ENCODE peak calls at places on chromosomes 7 and 10, in four cellular contexts. T is GM12891, Q is GM12878, J is K562. E is an unnamed sample.

GRCh38 chr10:133614830-133615580 is 11.6 kb downstream of the FRG2B start:
- DNase-seq in T (no peak), Q (no peak), J (no peak), E (no peak)

GRCh38 chr10:74738985-74739567 is 87.3 kb upstream of the KAT6B start:
- DNase-seq in T (peak), Q (peak), J (no peak), E (no peak)

GRCh38 chr7:155850730-155851678 is 38.7 kb upstream of the SHH start:
- DNase-seq in T (no peak), Q (no peak), J (no peak), E (no peak)

GRCh38 chr7:80643336-80643925 is 5.0 kb downstream of the CD36 start:
- DNase-seq in T (no peak), Q (no peak), J (no peak), E (peak)

GRCh38 chr7:50276446-50276845 is 28.1 kb upstream of the IKZF1 start:
- DNase-seq in T (no peak), Q (no peak), J (no peak), E (no peak)

GRCh38 chr10:91700273-91700672 is 67.4 kb upstream of the PPP1R3C start:
- DNase-seq in T (no peak), Q (no peak), J (no peak), E (no peak)

GRCh38 chr10:43211030-43211429 is 55.8 kb downstream of the RASGEF1A start:
- DNase-seq in T (no peak), Q (no peak), J (peak), E (no peak)

GRCh38 chr7:13990319-13990983 is 985 bp upstream of the ETV1 start:
- DNase-seq in T (peak), Q (no peak), J (no peak), E (peak)

GRCh38 chr10:58576736-58577366 is 64.2 kb downstream of the BICC1 start:
- DNase-seq in T (no peak), Q (no peak), J (no peak), E (no peak)

GRCh38 chr10:95295031-95295755 is 4.4 kb upstream of the PDLIM1 start:
- DNase-seq in T (peak), Q (peak), J (peak), E (no peak)

GRCh38 chr7:96061844-96062243 is 260.1 kb downstream of the SLC25A13 start:
- DNase-seq in T (no peak), Q (no peak), J (no peak), E (no peak)

DNA sequence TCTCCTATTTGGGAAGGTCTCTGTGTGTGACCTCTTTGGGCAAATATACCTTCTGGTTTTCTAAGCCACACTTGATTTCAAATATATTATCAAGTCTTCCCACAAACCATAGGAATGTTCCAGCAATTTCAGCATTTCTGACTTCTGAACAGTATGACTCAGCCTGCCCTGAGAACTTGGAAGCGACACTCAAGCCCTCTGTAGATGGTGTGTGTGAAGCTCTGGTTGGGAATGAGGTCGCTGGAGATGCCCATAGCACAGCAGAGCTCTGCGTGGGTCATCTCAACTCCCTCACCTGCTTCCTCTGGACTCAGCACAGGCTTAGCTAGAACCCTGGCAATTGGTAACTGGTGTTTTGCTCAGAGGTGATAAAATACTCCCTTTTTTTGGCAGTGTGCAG is 87.3 kb upstream of the NRP1 start:
- DNase-seq in T (no peak), Q (no peak), J (no peak), E (no peak)
- TF ChIP-seq SPI1 in T (no peak), Q (no peak), J (no peak), E (no peak)

GRCh38 chr7:122311719-122312118 is 7.2 kb upstream of the FEZF1 start:
- DNase-seq in T (no peak), Q (no peak), J (no peak), E (no peak)

GRCh38 chr7:122316467-122317394 is 12.2 kb upstream of the FEZF1 start:
- DNase-seq in T (no peak), Q (no peak), J (no peak), E (no peak)

GRCh38 chr7:122312789-122313188 is 8.2 kb upstream of the FEZF1 start:
- DNase-seq in T (no peak), Q (no peak), J (no peak), E (no peak)

GRCh38 chr7:122314284-122314683 is 9.7 kb upstream of the FEZF1 start:
- DNase-seq in T (no peak), Q (no peak), J (no peak), E (no peak)

DNA sequence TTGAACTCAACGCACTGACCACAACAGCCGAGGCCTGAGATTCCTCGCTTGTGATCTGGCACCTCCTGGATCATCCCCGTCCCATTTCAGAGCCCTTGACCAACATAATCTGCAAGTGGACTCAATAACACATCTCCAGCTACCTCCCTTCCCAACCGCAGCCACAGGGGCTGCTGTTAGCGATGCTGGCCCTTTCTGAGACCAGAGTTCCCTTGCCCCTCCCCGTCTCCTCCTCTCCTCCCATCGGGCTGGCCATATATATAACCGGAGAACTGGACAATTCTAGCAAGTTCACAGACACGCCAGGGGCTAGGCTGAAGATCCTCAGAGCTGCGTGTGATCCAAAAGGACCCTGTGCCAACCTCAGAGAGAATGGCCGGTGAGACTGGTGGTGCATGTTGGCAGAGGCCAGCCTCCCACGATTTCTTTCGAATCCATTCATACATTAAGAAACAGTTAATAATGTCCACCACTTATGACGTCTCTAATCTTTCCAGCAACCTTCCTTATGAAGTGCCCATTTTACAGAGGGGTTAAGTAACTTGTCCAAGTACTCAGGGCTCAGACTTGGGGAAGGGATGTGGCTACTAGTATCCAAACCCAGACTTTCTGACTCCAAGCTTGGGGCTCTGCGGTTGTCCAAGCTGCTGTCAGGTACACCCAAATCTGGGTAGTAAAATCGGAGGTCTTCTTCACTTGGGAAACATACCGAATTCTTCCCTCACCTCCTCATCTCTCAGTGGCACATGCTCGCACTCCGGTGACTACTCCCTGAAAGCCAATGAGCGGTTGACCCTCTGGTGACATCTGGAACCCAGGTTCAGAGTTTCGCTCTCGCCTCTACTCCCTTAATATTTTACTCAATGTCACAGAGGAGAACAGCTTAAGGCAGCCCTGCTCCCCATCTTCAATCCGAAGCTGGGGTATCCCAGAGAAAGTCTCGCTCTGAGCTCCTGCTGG is 11.2 kb upstream of the FEZF1 start:
- DNase-seq in T (no peak), Q (no peak), J (no peak), E (no peak)
- TF ChIP-seq SPI1 in T (no peak), Q (no peak), J (no peak), E (no peak)

DNA sequence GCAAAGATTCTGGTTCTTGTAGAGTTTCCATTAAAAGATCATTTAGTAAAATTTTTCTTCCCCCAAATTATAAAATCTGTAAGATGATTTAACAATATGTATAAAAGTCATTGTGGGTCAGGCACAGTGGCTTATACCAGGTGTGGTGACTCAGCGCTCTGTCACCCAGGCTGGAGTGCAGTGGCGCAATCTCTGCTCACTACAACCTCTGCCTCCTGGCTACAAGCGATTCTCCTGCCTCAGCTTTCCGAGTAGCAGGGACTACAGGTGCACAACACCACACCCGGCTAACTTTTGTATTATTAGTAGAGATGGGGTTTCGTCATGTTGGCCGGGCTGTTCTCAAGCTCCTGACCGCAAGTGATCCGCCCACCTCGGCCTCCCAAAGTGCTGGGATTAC is 68.0 kb downstream of the SEPTIN14 start:
- DNase-seq in T (no peak), Q (no peak), J (no peak), E (no peak)
- TF ChIP-seq SPI1 in T (no peak), Q (no peak), J (no peak), E (no peak)

DNA sequence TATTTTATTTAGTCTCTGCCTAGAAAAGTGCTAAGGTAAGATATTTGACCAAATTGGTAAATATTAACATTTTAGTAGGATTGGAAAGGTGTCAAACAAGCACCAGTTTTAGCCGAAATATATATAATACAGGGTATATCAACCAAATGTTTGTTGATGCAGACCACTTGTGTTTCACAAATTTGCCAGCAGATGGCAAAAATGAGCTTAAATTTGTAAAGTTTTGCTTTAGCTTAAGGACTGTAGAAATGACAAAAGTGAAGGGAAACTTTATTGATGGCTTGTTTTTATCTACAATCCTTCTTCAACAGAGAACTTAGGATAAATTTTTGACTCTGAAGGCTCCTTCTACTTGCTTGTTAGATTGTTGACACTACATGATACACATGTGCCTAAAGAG is 4.8 kb upstream of the POLR1F start:
- DNase-seq in T (no peak), Q (peak), J (peak), E (peak)
- TF ChIP-seq SPI1 in T (no peak), Q (no peak), J (no peak), E (no peak)

DNA sequence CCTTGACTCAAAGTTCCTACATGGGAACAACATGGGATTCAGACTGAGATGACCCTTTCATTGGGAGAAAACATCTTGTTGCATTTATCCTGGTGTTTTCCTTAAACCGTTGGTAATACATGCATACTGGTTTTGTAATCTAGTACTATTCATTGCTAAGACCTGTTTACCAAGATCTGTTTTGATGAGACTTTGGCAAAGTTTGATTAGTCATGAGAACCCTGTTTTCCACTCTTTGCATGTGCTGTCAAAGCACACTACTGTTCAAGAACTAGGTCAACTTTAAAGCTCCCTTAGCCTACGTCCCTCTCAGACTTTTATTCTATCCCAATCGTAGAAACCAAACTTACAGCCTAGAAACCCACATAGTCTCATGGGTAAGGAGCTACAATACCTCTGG is 650.9 kb downstream of the GATA3 start:
- DNase-seq in T (no peak), Q (no peak), J (no peak), E (no peak)
- TF ChIP-seq SPI1 in T (no peak), Q (no peak), J (no peak), E (no peak)

GRCh38 chr7:129640400-129640799 is 28.9 kb downstream of the NRF1 start:
- DNase-seq in T (no peak), Q (no peak), J (no peak), E (no peak)

GRCh38 chr7:129634361-129635034 is 23.0 kb downstream of the NRF1 start:
- DNase-seq in T (no peak), Q (no peak), J (no peak), E (no peak)

GRCh38 chr7:129635300-129636029 is 23.9 kb downstream of the NRF1 start:
- DNase-seq in T (peak), Q (peak), J (peak), E (no peak)

DNA sequence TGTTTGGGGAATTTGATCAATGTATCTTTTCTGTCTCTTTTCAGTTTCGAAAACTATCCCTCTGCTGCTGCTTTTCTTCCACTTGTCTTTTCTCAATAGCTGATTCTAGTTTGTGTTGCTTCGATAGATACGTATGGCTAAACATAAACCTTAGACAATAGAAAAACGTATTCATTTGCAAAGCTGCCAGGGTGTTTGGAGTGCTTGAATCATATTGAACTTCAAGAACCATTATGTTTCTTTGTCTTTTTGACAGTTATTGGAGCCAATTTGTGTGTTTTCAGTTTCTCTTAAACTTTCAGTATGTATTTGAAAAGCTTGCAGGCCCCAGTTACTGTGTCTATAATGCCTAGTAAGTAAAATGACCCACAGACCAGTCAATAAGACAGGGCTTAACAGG is 25.1 kb downstream of the NRF1 start:
- DNase-seq in T (no peak), Q (no peak), J (no peak), E (no peak)
- TF ChIP-seq SPI1 in T (no peak), Q (no peak), J (no peak), E (no peak)

DNA sequence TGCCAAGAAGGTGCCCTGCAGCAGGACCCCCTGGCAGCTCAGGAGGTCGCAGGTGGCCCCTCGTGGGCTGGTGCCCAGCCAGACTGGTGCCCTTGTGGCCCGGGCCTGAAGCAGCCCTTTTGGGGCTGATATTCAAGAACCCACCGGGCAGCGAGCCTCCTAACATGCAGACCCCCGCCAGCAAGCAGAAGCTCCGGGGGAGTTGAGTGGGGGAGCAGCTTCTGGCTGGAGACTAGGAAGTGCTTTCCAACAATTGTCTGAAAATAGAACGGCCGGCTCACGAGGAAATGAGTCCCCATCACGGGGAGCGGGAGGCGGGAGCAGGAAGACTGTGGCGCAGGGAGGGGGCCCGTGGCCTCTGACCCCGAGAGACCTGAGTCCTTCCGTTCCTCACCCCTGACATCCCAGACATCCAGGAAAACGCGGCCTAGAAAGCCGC is 9.5 kb upstream of the INTS1 start:
- DNase-seq in T (no peak), Q (no peak), J (no peak), E (no peak)
- TF ChIP-seq SPI1 in T (no peak), Q (no peak), J (no peak), E (no peak)

DNA sequence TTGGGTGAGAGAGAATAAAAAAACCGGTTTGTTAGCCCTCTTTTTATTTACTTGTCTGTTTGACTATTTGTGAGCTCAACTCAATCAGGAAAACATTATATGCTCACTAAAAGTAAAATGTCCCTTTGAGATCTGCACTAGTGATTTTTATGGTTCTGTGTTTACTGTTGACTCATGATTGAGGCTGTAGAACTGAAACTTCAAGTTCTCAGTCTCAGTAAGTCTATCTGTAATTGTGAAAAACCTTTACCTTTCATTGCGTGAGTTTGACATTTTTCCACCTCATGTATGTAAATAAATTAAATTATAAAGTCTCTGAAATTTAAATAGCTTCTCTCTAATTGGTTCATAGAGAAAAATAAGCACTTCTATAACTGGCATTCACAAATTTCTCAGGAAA is 17.0 kb upstream of the CASD1 start:
- DNase-seq in T (peak), Q (peak), J (no peak), E (no peak)
- TF ChIP-seq SPI1 in T (peak), Q (no peak), J (no peak), E (no peak)

GRCh38 chr7:101933685-101934084 is 116.3 kb downstream of the CUX1 start:
- DNase-seq in T (no peak), Q (peak), J (no peak), E (no peak)
- TF ChIP-seq SPI1 in T (peak), Q (peak), J (no peak), E (no peak)